ENCODE peak calls at places on chromosomes 6 and 20, in nine cellular contexts. I is HCT116, J is endothelial cell of umbilical vein, C is GM12878, U is spleen, W is HepG2, B is K562, T is prostate gland, Z is transverse colon. M is an unnamed sample.

GRCh38 chr6:31375699-31376098 is 18.7 kb upstream of the HLA-B start:
- DNase-seq in I (no peak), J (no peak), C (no peak), U (no peak), W (no peak), B (no peak), T (no peak), Z (no peak), M (no peak)

GRCh38 chr6:42010909-42011308 is 39.4 kb upstream of the TAF8 start:
- DNase-seq in I (no peak), J (no peak), C (no peak), U (no peak), W (no peak), B (no peak), T (no peak), Z (no peak), M (no peak)

GRCh38 chr6:142297996-142298753 is 3.6 kb upstream of the ADGRG6 start:
- DNase-seq in I (no peak), J (peak; percentile 60), C (no peak), U (no peak), W (peak; percentile 97), B (no peak), T (no peak), Z (no peak), M (no peak)

GRCh38 chr6:113640046-113640445 is 217.1 kb upstream of the MARCKS start:
- DNase-seq in I (no peak), J (no peak), C (no peak), U (no peak), W (no peak), B (no peak), T (no peak), Z (no peak), M (no peak)

GRCh38 chr6:31729515-31729978 is 448 bp upstream of the DDAH2 start:
- DNase-seq in I (peak; percentile 70), J (peak; percentile 90), C (peak; percentile 35), U (peak; percentile 96), W (peak; percentile 86), B (peak; percentile 95), T (peak; percentile 88), Z (peak; percentile 97), M (peak; percentile 95)

GRCh38 chr6:79947191-79948173 is at the start of gene ELOVL4:
- DNase-seq in I (no peak), J (peak; percentile 62), C (no peak), U (peak; percentile 78), W (no peak), B (no peak), T (peak; percentile 52), Z (peak; percentile 47), M (peak; percentile 43)

GRCh38 chr6:157169656-157170055 is 153.7 kb downstream of the TMEM242 start:
- DNase-seq in I (no peak), J (no peak), C (no peak), U (no peak), W (no peak), B (no peak), T (no peak), Z (no peak), M (no peak)

GRCh38 chr6:113774122-113774835 is 82.9 kb upstream of the MARCKS start:
- DNase-seq in I (peak; percentile 8), J (peak; percentile 12), C (no peak), U (no peak), W (no peak), B (no peak), T (no peak), Z (no peak), M (no peak)

GRCh38 chr6:79450984-79451383 is 86.2 kb downstream of the LCA5 start:
- DNase-seq in I (no peak), J (no peak), C (no peak), U (no peak), W (no peak), B (no peak), T (no peak), Z (no peak), M (no peak)

GRCh38 chr6:89081423-89082322 is 1.1 kb downstream of the PNRC1 start:
- DNase-seq in I (peak; percentile 87), J (peak; percentile 97), C (peak; percentile 79), U (peak; percentile 99), W (peak; percentile 93), B (peak; percentile 93), T (peak; percentile 99), Z (peak; percentile 99), M (peak; percentile 100)
- TF ChIP-seq POLR2A in I (peak; percentile 38), J (peak; percentile 89), C (peak; percentile 85), U (peak; percentile 24), W (peak; percentile 77), B (peak; percentile 85), T (peak; percentile 92), Z (peak; percentile 77), M (peak; percentile 70)

GRCh38 chr20:31712564-31713311 is 9.9 kb downstream of the BCL2L1 start:
- DNase-seq in I (peak; percentile 92), J (peak; percentile 91), C (no peak), U (peak; percentile 6), W (peak; percentile 95), B (no peak), T (peak; percentile 96), Z (peak; percentile 82), M (peak; percentile 98)
- TF ChIP-seq POLR2AphosphoS5 in I (peak; percentile 70), J (peak; percentile 72), C (no peak), U (peak; percentile 73), W (peak; percentile 29), B (no peak), T (peak; percentile 99), Z (peak; percentile 81), M (peak; percentile 99)

DNA sequence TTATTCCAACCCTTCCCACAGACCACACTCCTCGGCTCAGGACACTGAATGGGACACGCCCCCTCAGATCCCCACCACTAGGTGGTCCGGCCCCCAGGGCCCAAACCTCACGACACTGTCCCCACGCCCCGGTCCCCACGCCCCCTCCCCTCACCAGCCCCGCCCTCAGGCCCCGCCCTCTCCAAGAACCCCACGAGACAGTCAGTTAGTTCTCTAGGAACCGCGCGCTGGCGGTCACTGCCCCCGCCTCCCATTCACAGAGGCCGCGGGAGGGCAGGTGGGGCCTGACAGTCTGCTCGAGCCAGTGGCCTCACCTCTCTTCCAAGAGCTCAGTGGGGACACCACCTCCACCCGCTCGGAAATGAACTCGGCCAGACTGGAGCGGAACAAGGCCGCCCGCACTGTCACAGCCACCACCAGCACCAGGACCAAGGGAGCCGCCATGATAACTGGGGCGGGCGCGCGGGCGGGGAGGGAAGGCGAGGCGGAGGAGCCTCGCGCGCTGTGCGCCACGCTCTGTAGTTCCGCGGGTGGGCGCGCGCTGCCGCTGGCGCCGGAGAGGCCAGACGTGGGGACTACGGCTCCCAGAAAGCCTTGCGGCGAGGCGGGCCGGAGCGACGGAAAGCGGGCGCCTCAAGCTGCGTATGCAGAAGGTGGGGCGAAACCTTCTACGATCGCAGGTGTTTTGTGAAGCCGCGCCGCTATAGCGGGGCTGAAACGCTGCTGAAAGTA is at the start of gene PIGU:
- DNase-seq in I (peak; percentile 91), J (peak; percentile 97), C (peak; percentile 88), U (peak; percentile 100), W (peak; percentile 95), B (peak; percentile 91), T (peak; percentile 95), Z (peak; percentile 97), M (peak; percentile 94)
- TF ChIP-seq POLR2A in I (peak; percentile 83), J (peak; percentile 47), C (peak; percentile 88), U (no peak), W (peak; percentile 91), B (peak; percentile 93), T (peak; percentile 61), Z (peak; percentile 70), M (no peak)

GRCh38 chr6:4135665-4136353 is 434 bp upstream of the ECI2 start:
- DNase-seq in I (peak; percentile 78), J (peak; percentile 92), C (peak; percentile 49), U (peak; percentile 98), W (peak; percentile 85), B (peak; percentile 99), T (peak; percentile 95), Z (peak; percentile 98), M (peak; percentile 95)
- TF ChIP-seq POLR2AphosphoS5 in I (peak; percentile 83), J (peak; percentile 68), C (no peak), U (peak; percentile 84), W (peak; percentile 48), B (peak; percentile 24), T (peak; percentile 52), Z (peak; percentile 79), M (peak; percentile 25)

GRCh38 chr6:351011-351866 is 40.3 kb upstream of the IRF4 start:
- DNase-seq in I (no peak), J (no peak), C (no peak), U (no peak), W (no peak), B (no peak), T (no peak), Z (no peak), M (no peak)
- TF ChIP-seq POLR2A in I (no peak), J (no peak), C (no peak), U (no peak), W (no peak), B (no peak), T (no peak), Z (no peak), M (no peak)

M was measured in breast epithelium.